ENCODE peak calls at places on chromosomes 2 and 18, in seven cellular contexts. V is tibial artery, G is WERI-Rb-1, B is psoas muscle, R is thoracic aorta, P is endothelial cell, T is cardiac fibroblast. W is an unnamed sample.

GRCh38 chr18:45142868-45143267 is 462.2 kb downstream of the SETBP1 start:
- DNase-seq in G (no peak), T (no peak), P (no peak), R (no peak), B (no peak), V (no peak), W (no peak)

GRCh38 chr2:27471961-27472360 is 17.6 kb downstream of the IFT172 start:
- DNase-seq in B (no peak), P (no peak), V (no peak), G (no peak), T (no peak), R (no peak), W (no peak)

GRCh38 chr2:224466315-224466714 is 64.4 kb upstream of the FAM124B start:
- DNase-seq in T (no peak), G (peak; percentile 14), R (no peak), P (no peak), B (no peak), V (no peak), W (no peak)

GRCh38 chr2:64653174-64654062 is at the start of gene SERTAD2:
- DNase-seq in P (peak; percentile 82), T (peak; percentile 94), R (peak; percentile 37), B (peak; percentile 89), V (peak; percentile 94), G (peak; percentile 92), W (peak; percentile 72)

GRCh38 chr2:179751184-179751809 is 110.1 kb downstream of the ZNF385B start:
- DNase-seq in G (no peak), V (no peak), R (no peak), B (no peak), T (peak; percentile 57), P (no peak), W (no peak)

GRCh38 chr2:67259581-67260347 is 137.4 kb upstream of the ETAA1 start:
- DNase-seq in T (peak; percentile 78), G (no peak), R (no peak), P (no peak), V (no peak), B (peak; percentile 25), W (no peak)

GRCh38 chr2:27833931-27834330 is 56.3 kb downstream of the RBKS start:
- DNase-seq in R (no peak), B (no peak), G (no peak), T (no peak), P (no peak), V (no peak), W (no peak)

GRCh38 chr2:137525644-137526190 is 438.6 kb upstream of the HNMT start:
- DNase-seq in P (no peak), V (no peak), G (no peak), R (no peak), T (no peak), B (no peak), W (no peak)

GRCh38 chr2:151357359-151357758 is at the start of gene TNFAIP6:
- DNase-seq in P (no peak), T (peak; percentile 97), B (no peak), V (no peak), R (no peak), G (no peak), W (no peak)

GRCh38 chr18:32081881-32082280 is 9.8 kb upstream of the RNF138 start:
- DNase-seq in T (peak; percentile 75), G (no peak), V (no peak), B (no peak), R (no peak), P (no peak), W (no peak)

GRCh38 chr2:63058742-63059433 is 8.3 kb downstream of the OTX1 start:
- DNase-seq in P (peak; percentile 49), R (no peak), V (no peak), G (peak; percentile 46), B (peak; percentile 16), T (no peak), W (peak; percentile 45)

GRCh38 chr2:24642351-24642750 is 150.8 kb downstream of the PTRHD1 start:
- DNase-seq in R (no peak), G (no peak), V (no peak), B (no peak), P (no peak), T (no peak), W (no peak)

GRCh38 chr18:57811477-57812125 is 8.5 kb upstream of the ATP8B1 start:
- DNase-seq in T (no peak), B (no peak), G (no peak), P (no peak), V (no peak), R (no peak), W (no peak)

GRCh38 chr2:202109737-202110184 is 36.7 kb downstream of the KIAA2012 start:
- DNase-seq in P (no peak), T (peak; percentile 69), G (no peak), V (peak; percentile 77), B (peak; percentile 56), R (no peak), W (no peak)

GRCh38 chr18:7878265-7879173 is 311.4 kb downstream of the PTPRM start:
- DNase-seq in B (no peak), G (no peak), R (no peak), T (no peak), P (no peak), V (no peak), W (no peak)

GRCh38 chr18:2655954-2656236 is 369 bp downstream of the SMCHD1 start:
- DNase-seq in R (peak; percentile 8), V (no peak), T (no peak), G (no peak), B (peak; percentile 49), P (no peak), W (no peak)

GRCh38 chr2:100736121-100736915 is 83.6 kb upstream of the NPAS2 start:
- DNase-seq in V (no peak), G (no peak), B (no peak), T (no peak), P (no peak), R (no peak), W (no peak)

GRCh38 chr2:231662811-231663457 is 45.4 kb upstream of the PTMA start:
- DNase-seq in V (no peak), T (no peak), P (no peak), R (no peak), B (no peak), G (no peak), W (no peak)

GRCh38 chr2:100293341-100294161 is 28.8 kb downstream of the LONRF2 start:
- DNase-seq in B (no peak), R (no peak), G (no peak), T (no peak), P (no peak), V (no peak), W (no peak)

GRCh38 chr2:171095014-171095582 is 65.6 kb downstream of the TLK1 start:
- DNase-seq in V (no peak), B (no peak), G (no peak), P (no peak), T (no peak), R (no peak), W (no peak)

GRCh38 chr18:48317781-48318381 is 91.3 kb downstream of the ZBTB7C start:
- DNase-seq in G (no peak), B (no peak), P (no peak), V (no peak), R (no peak), T (no peak), W (no peak)
- TF ChIP-seq CTCF in G (peak; percentile 74), B (peak; percentile 17), P (peak; percentile 52), V (no peak), R (no peak), T (peak; percentile 30), W (peak; percentile 29)

GRCh38 chr2:9914384-9915065 is 37.0 kb upstream of the GRHL1 start:
- DNase-seq in P (no peak), V (no peak), T (peak; percentile 53), R (no peak), B (peak; percentile 33), G (no peak), W (no peak)
- TF ChIP-seq CTCF in P (no peak), V (no peak), T (peak; percentile 33), R (no peak), B (no peak), G (no peak), W (no peak)

GRCh38 chr2:78977661-78978145 is 47.8 kb upstream of the REG3G start:
- DNase-seq in G (no peak), P (no peak), T (no peak), R (no peak), V (no peak), B (no peak), W (no peak)

GRCh38 chr2:78982638-78983330 is 42.7 kb upstream of the REG3G start:
- DNase-seq in V (no peak), P (no peak), R (no peak), B (no peak), T (no peak), G (no peak), W (no peak)

GRCh38 chr2:78978340-78978739 is 47.2 kb upstream of the REG3G start:
- DNase-seq in P (no peak), R (no peak), V (no peak), G (no peak), B (no peak), T (no peak), W (no peak)

GRCh38 chr2:78980871-78981270 is 44.6 kb upstream of the REG3G start:
- DNase-seq in R (no peak), P (no peak), B (no peak), T (no peak), V (no peak), G (no peak), W (no peak)

GRCh38 chr2:78979380-78980238 is 45.9 kb upstream of the REG3G start:
- DNase-seq in B (peak; percentile 20), P (peak; percentile 81), T (peak; percentile 43), R (no peak), G (peak; percentile 79), V (no peak), W (peak; percentile 85)
- TF ChIP-seq CTCF in B (peak; percentile 50), P (peak; percentile 80), T (peak; percentile 56), R (peak; percentile 26), G (peak; percentile 83), V (no peak), W (peak; percentile 97)

DNA sequence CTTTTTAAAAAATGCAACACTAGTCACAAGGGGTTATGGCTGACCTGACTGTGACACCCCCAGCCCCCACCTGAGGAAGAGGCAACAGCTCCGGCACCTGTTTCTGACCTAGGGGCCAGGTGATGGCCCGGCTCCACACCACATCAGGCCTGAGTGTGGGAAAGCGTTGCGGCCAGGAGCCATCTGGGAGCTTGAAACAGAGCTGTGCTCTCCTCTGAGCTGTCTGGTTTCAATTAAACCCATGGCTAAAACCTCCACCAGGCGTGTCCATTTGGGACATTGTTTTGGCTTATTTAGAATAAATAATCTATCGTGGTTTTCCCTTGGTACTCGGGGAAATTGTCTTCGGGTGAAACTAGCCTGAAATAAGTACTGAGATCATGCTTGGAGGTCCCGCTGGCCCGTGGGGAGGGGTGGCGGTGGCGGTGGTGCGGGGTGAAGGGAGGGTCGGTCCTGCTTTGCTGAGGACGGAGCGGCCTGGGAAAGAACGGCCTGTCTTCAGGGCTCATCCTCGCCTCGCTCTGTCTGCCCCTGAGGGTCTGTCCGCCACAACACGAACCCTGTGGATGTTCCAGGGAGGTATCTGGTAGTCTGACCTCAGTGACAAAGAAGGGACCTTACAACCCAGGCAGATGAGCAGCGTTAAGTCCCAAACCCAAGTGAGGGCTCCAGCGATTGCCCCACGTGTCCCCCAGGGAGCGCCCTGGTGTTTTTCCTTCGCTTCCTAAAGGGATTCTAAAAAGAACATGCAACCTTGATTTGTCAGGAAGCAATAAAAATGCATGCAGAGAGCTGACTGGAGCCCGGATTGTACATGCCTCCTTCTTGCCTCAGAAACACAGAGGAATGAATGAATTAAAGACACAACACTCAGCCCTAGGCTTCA is 58.7 kb downstream of the IL1RL2 start:
- DNase-seq in P (no peak), B (peak; percentile 66), G (no peak), V (no peak), T (no peak), R (no peak), W (no peak)
- TF ChIP-seq CTCF in P (no peak), B (no peak), G (no peak), V (no peak), T (peak; percentile 31), R (no peak), W (no peak)

W was measured in neural crest cell.